ENCODE peak calls at places on chromosomes 11 and 22, in eight cellular contexts. E, T, V, M, J, R, L and I are unnamed samples.

GRCh38 chr11:103601230-103601846 is 435.1 kb upstream of the DDI1 start:
- DNase-seq in R (peak), T (peak), M (peak), E (peak), L (peak), J (peak), V (peak), I (peak)

GRCh38 chr11:128116447-128117240 is 470.7 kb downstream of the ETS1 start:
- DNase-seq in V (no peak), J (no peak), T (no peak), M (no peak), E (no peak), L (peak), R (no peak), I (no peak)

GRCh38 chr11:61927501-61927900 is 10.1 kb upstream of the RAB3IL1 start:
- DNase-seq in L (peak), J (no peak), M (no peak), E (no peak), V (no peak), T (no peak), R (no peak), I (no peak)

GRCh38 chr11:14793546-14793945 is 98.5 kb downstream of the CYP2R1 start:
- DNase-seq in M (no peak), E (no peak), R (no peak), L (no peak), T (no peak), V (no peak), J (no peak), I (no peak)

GRCh38 chr11:121829159-121829643 is 286.8 kb downstream of the BLID start:
- DNase-seq in V (peak), M (peak), L (peak), J (peak), E (no peak), R (peak), T (peak), I (peak)

GRCh38 chr11:85663781-85664560 is 958 bp downstream of the CREBZF start:
- DNase-seq in R (no peak), E (peak), M (peak), T (peak), J (no peak), L (peak), V (peak), I (peak)

GRCh38 chr11:59025097-59025496 is 61.0 kb upstream of the GLYATL1B start:
- DNase-seq in J (no peak), T (no peak), M (no peak), E (no peak), L (no peak), R (no peak), V (no peak), I (peak)

GRCh38 chr22:43268261-43268660 is 74.9 kb downstream of the SCUBE1 start:
- DNase-seq in T (no peak), R (no peak), J (no peak), M (no peak), L (no peak), E (no peak), V (no peak), I (no peak)

GRCh38 chr11:129965248-129965647 is 37.4 kb downstream of the PRDM10 start:
- DNase-seq in E (no peak), M (no peak), V (no peak), J (no peak), R (no peak), T (no peak), L (no peak), I (no peak)

GRCh38 chr22:36097880-36098279 is 62.7 kb downstream of the APOL3 start:
- DNase-seq in E (no peak), L (no peak), T (no peak), V (no peak), J (no peak), R (no peak), M (no peak), I (peak)

GRCh38 chr11:109783842-109784241 is 309.4 kb upstream of the ZC3H12C start:
- DNase-seq in V (no peak), E (no peak), J (no peak), L (no peak), R (no peak), T (no peak), M (no peak), I (no peak)

GRCh38 chr11:10628506-10629236 is 60.2 kb upstream of the LYVE1 start:
- DNase-seq in L (no peak), R (no peak), E (no peak), T (no peak), M (no peak), V (no peak), J (no peak), I (no peak)

GRCh38 chr11:63622318-63622717 is 8.1 kb upstream of the PLAAT3 start:
- DNase-seq in V (no peak), M (no peak), L (no peak), E (no peak), T (no peak), J (no peak), R (no peak), I (peak)

GRCh38 chr11:2559527-2560311 is 114.9 kb downstream of the KCNQ1 start:
- DNase-seq in J (no peak), M (no peak), E (no peak), V (no peak), R (no peak), T (no peak), L (no peak), I (no peak)

GRCh38 chr11:123760894-123761293 is 6.6 kb upstream of the OR6X1 start:
- DNase-seq in T (no peak), J (no peak), M (no peak), E (no peak), R (no peak), V (no peak), L (no peak), I (no peak)

GRCh38 chr11:71393283-71393682 is 54.9 kb downstream of the DHCR7 start:
- DNase-seq in M (no peak), V (no peak), R (no peak), E (no peak), L (no peak), T (no peak), J (no peak), I (no peak)

GRCh38 chr22:21016644-21017420 is 1.9 kb downstream of the P2RX6 start:
- DNase-seq in T (no peak), J (no peak), E (no peak), M (no peak), V (no peak), R (no peak), L (no peak), I (no peak)